ENCODE peak calls at places on chromosome 2, in seven cellular contexts. One of them, this sample, is unnamed.
A peak's percentile ranks its signal among the peaks of the same experiment; 100 is the strongest.

GRCh38 chr2:61439241-61440002 is 31.5 kb downstream of the USP34 start:
- DNase-seq in suprapubic skin: peak; percentile 43
- DNase-seq in breast epithelium: no peak
- DNase-seq in sigmoid colon: no peak
- DNase-seq in K562: no peak
- DNase-seq in HL-60: no peak
- DNase-seq in prostate gland: no peak
- DNase-seq in this sample: no peak

GRCh38 chr2:226126104-226126503 is 673.5 kb downstream of the IRS1 start:
- DNase-seq in suprapubic skin: no peak
- DNase-seq in breast epithelium: no peak
- DNase-seq in sigmoid colon: no peak
- DNase-seq in K562: no peak
- DNase-seq in HL-60: no peak
- DNase-seq in prostate gland: no peak
- DNase-seq in this sample: no peak

GRCh38 chr2:240956161-240956934 is 42.1 kb upstream of the SNED1 start:
- DNase-seq in suprapubic skin: peak; percentile 59
- DNase-seq in breast epithelium: peak; percentile 33
- DNase-seq in sigmoid colon: peak; percentile 48
- DNase-seq in K562: no peak
- DNase-seq in HL-60: no peak
- DNase-seq in prostate gland: no peak
- DNase-seq in this sample: no peak

GRCh38 chr2:44741507-44741906 is 200.0 kb upstream of the SIX3 start:
- DNase-seq in suprapubic skin: no peak
- DNase-seq in breast epithelium: no peak
- DNase-seq in sigmoid colon: no peak
- DNase-seq in K562: no peak
- DNase-seq in HL-60: no peak
- DNase-seq in prostate gland: no peak
- DNase-seq in this sample: no peak

GRCh38 chr2:75003276-75003675 is 44.8 kb downstream of the POLE4 start:
- DNase-seq in suprapubic skin: no peak
- DNase-seq in breast epithelium: no peak
- DNase-seq in sigmoid colon: no peak
- DNase-seq in K562: no peak
- DNase-seq in HL-60: no peak
- DNase-seq in prostate gland: no peak
- DNase-seq in this sample: no peak

GRCh38 chr2:43192939-43193651 is 33.3 kb downstream of the ZFP36L2 start:
- DNase-seq in suprapubic skin: no peak
- DNase-seq in breast epithelium: no peak
- DNase-seq in sigmoid colon: no peak
- DNase-seq in K562: no peak
- DNase-seq in HL-60: no peak
- DNase-seq in prostate gland: no peak
- DNase-seq in this sample: no peak

GRCh38 chr2:240349133-240350005 is 86.1 kb upstream of the GPC1 start:
- DNase-seq in suprapubic skin: no peak
- DNase-seq in breast epithelium: no peak
- DNase-seq in sigmoid colon: peak; percentile 52
- DNase-seq in K562: no peak
- DNase-seq in HL-60: no peak
- DNase-seq in prostate gland: no peak
- DNase-seq in this sample: no peak

GRCh38 chr2:225496548-225496947 is 97.0 kb downstream of the NYAP2 start:
- DNase-seq in suprapubic skin: no peak
- DNase-seq in breast epithelium: no peak
- DNase-seq in sigmoid colon: no peak
- DNase-seq in K562: no peak
- DNase-seq in HL-60: no peak
- DNase-seq in prostate gland: no peak
- DNase-seq in this sample: no peak

GRCh38 chr2:235085476-235085875 is 133.7 kb downstream of the SH3BP4 start:
- DNase-seq in suprapubic skin: no peak
- DNase-seq in breast epithelium: no peak
- DNase-seq in sigmoid colon: no peak
- DNase-seq in K562: no peak
- DNase-seq in HL-60: no peak
- DNase-seq in prostate gland: no peak
- DNase-seq in this sample: no peak

GRCh38 chr2:235086481-235087184 is 134.8 kb downstream of the SH3BP4 start:
- DNase-seq in suprapubic skin: no peak
- DNase-seq in breast epithelium: no peak
- DNase-seq in sigmoid colon: no peak
- DNase-seq in K562: no peak
- DNase-seq in HL-60: no peak
- DNase-seq in prostate gland: peak; percentile 10
- DNase-seq in this sample: no peak

GRCh38 chr2:235091421-235091820 is 139.6 kb downstream of the SH3BP4 start:
- DNase-seq in suprapubic skin: no peak
- DNase-seq in breast epithelium: no peak
- DNase-seq in sigmoid colon: no peak
- DNase-seq in K562: no peak
- DNase-seq in HL-60: no peak
- DNase-seq in prostate gland: no peak
- DNase-seq in this sample: no peak

GRCh38 chr2:235088608-235089020 is 136.8 kb downstream of the SH3BP4 start:
- DNase-seq in suprapubic skin: no peak
- DNase-seq in breast epithelium: no peak
- DNase-seq in sigmoid colon: no peak
- DNase-seq in K562: no peak
- DNase-seq in HL-60: no peak
- DNase-seq in prostate gland: no peak
- DNase-seq in this sample: no peak

GRCh38 chr2:235087812-235088607 is 136.2 kb downstream of the SH3BP4 start:
- DNase-seq in suprapubic skin: no peak
- DNase-seq in breast epithelium: no peak
- DNase-seq in sigmoid colon: peak; percentile 79
- DNase-seq in K562: no peak
- DNase-seq in HL-60: no peak
- DNase-seq in prostate gland: no peak
- DNase-seq in this sample: no peak
- TF ChIP-seq POLR2AphosphoS5 in suprapubic skin: no peak
- TF ChIP-seq POLR2AphosphoS5 in breast epithelium: no peak
- TF ChIP-seq POLR2AphosphoS5 in sigmoid colon: no peak
- TF ChIP-seq POLR2AphosphoS5 in K562: no peak
- TF ChIP-seq POLR2AphosphoS5 in HL-60: no peak
- TF ChIP-seq POLR2AphosphoS5 in prostate gland: no peak
- TF ChIP-seq POLR2AphosphoS5 in this sample: no peak

GRCh38 chr2:98128556-98129109 is 41.7 kb downstream of the VWA3B start:
- DNase-seq in suprapubic skin: no peak
- DNase-seq in breast epithelium: no peak
- DNase-seq in sigmoid colon: no peak
- DNase-seq in K562: no peak
- DNase-seq in HL-60: no peak
- DNase-seq in prostate gland: no peak
- DNase-seq in this sample: no peak
- TF ChIP-seq POLR2AphosphoS5 in suprapubic skin: no peak
- TF ChIP-seq POLR2AphosphoS5 in breast epithelium: no peak
- TF ChIP-seq POLR2AphosphoS5 in sigmoid colon: no peak
- TF ChIP-seq POLR2AphosphoS5 in K562: no peak
- TF ChIP-seq POLR2AphosphoS5 in HL-60: no peak
- TF ChIP-seq POLR2AphosphoS5 in prostate gland: no peak
- TF ChIP-seq POLR2AphosphoS5 in this sample: no peak

GRCh38 chr2:36379710-36380448 is 24.3 kb downstream of the CRIM1 start:
- DNase-seq in suprapubic skin: no peak
- DNase-seq in breast epithelium: no peak
- DNase-seq in sigmoid colon: no peak
- DNase-seq in K562: no peak
- DNase-seq in HL-60: no peak
- DNase-seq in prostate gland: no peak
- DNase-seq in this sample: no peak

GRCh38 chr2:36376992-36377738 is 21.6 kb downstream of the CRIM1 start:
- DNase-seq in suprapubic skin: no peak
- DNase-seq in breast epithelium: peak; percentile 62
- DNase-seq in sigmoid colon: no peak
- DNase-seq in K562: no peak
- DNase-seq in HL-60: no peak
- DNase-seq in prostate gland: no peak
- DNase-seq in this sample: no peak

GRCh38 chr2:36373149-36373880 is 17.7 kb downstream of the CRIM1 start:
- DNase-seq in suprapubic skin: no peak
- DNase-seq in breast epithelium: no peak
- DNase-seq in sigmoid colon: no peak
- DNase-seq in K562: no peak
- DNase-seq in HL-60: no peak
- DNase-seq in prostate gland: peak; percentile 60
- DNase-seq in this sample: no peak

GRCh38 chr2:36374586-36374985 is 19.0 kb downstream of the CRIM1 start:
- DNase-seq in suprapubic skin: no peak
- DNase-seq in breast epithelium: no peak
- DNase-seq in sigmoid colon: no peak
- DNase-seq in K562: no peak
- DNase-seq in HL-60: no peak
- DNase-seq in prostate gland: no peak
- DNase-seq in this sample: no peak

DNA sequence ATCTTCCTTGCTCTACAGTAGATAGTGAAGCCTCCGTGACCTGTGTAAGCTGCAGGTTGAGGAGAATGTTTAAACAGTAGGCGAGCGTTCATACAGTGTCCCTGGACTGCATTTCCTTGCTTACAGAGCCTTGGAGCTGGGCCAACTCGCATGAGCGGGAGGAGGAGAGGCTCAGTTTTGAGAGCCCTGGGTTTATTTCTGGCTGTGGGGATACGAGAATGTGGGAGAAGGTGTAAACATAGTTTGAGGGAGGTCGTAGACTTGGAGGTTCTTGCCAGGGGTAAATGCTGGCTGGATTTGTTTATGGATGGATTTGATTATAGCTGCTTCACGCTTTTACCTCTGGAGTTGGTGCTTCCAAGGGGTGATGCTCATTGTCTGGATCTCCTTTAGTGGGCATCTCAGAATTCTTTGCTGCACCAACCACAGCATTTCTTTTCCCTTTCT is 20.8 kb downstream of the CRIM1 start:
- DNase-seq in suprapubic skin: no peak
- DNase-seq in breast epithelium: peak; percentile 64
- DNase-seq in sigmoid colon: peak; percentile 92
- DNase-seq in K562: peak; percentile 10
- DNase-seq in HL-60: no peak
- DNase-seq in prostate gland: peak; percentile 76
- DNase-seq in this sample: no peak
- TF ChIP-seq POLR2AphosphoS5 in suprapubic skin: no peak
- TF ChIP-seq POLR2AphosphoS5 in breast epithelium: no peak
- TF ChIP-seq POLR2AphosphoS5 in sigmoid colon: peak; percentile 27
- TF ChIP-seq POLR2AphosphoS5 in K562: no peak
- TF ChIP-seq POLR2AphosphoS5 in HL-60: no peak
- TF ChIP-seq POLR2AphosphoS5 in prostate gland: peak; percentile 25
- TF ChIP-seq POLR2AphosphoS5 in this sample: no peak

DNA sequence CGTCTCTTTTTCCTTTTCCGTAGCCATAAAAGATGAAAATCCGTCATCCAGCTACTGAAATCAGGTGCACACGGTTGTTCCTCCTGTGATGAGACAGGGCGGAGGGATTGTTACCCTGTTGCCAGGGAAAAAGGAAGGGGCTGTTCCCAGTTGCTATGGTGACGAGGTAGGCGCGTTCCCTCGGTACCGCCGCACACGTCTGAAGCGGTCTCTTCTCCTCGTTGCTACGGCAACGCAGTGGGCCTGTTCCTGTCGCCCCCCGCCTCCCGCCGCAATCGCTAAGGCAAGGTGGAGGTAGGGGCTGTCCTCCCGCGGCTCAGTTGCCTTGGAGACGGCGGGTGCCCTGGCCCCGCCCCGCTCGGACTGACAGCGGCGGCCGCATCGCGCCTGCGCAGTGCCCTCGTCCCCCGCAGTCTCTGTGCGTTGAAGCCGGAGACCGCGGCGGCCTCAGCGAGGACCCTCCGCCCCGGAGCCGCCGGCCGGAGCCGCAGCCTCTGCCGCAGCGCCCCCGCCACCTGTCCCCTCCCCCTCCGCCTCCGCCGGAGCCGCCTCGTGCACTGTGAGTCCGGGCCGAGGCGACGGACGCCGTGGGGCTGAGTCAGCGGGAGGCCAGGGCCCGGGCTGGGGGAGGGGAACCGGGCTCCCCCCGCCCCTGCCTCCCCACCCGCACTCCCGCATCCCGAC is at the start of gene MAPRE3:
- DNase-seq in suprapubic skin: peak; percentile 81
- DNase-seq in breast epithelium: peak; percentile 69
- DNase-seq in sigmoid colon: peak; percentile 88
- DNase-seq in K562: peak; percentile 93
- DNase-seq in HL-60: peak; percentile 61
- DNase-seq in prostate gland: peak; percentile 79
- DNase-seq in this sample: peak; percentile 91
- TF ChIP-seq POLR2AphosphoS5 in suprapubic skin: no peak
- TF ChIP-seq POLR2AphosphoS5 in breast epithelium: peak; percentile 63
- TF ChIP-seq POLR2AphosphoS5 in sigmoid colon: peak; percentile 57
- TF ChIP-seq POLR2AphosphoS5 in K562: no peak
- TF ChIP-seq POLR2AphosphoS5 in HL-60: no peak
- TF ChIP-seq POLR2AphosphoS5 in prostate gland: peak; percentile 52
- TF ChIP-seq POLR2AphosphoS5 in this sample: no peak

DNA sequence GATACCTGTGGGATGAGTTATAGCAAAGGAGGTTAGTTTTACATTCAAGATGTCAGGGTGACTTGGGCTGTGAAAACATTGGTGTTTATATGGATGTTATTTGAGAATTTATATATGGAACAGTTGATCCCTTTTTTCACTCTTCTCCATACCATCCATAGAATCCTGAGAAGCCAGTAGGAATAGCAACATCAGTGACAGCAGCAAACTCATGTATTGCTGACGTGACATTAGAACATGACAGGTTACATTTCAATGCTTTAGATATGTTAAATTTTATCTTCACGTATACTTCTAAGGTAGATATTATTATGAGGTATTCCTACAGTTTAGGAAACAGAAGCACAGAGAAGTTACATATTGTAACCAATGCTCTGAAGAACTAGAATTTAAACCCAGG is 745.2 kb upstream of the GCFC2 start:
- DNase-seq in suprapubic skin: no peak
- DNase-seq in breast epithelium: no peak
- DNase-seq in sigmoid colon: no peak
- DNase-seq in K562: no peak
- DNase-seq in HL-60: no peak
- DNase-seq in prostate gland: no peak
- DNase-seq in this sample: no peak
- TF ChIP-seq POLR2AphosphoS5 in suprapubic skin: no peak
- TF ChIP-seq POLR2AphosphoS5 in breast epithelium: no peak
- TF ChIP-seq POLR2AphosphoS5 in sigmoid colon: no peak
- TF ChIP-seq POLR2AphosphoS5 in K562: no peak
- TF ChIP-seq POLR2AphosphoS5 in HL-60: no peak
- TF ChIP-seq POLR2AphosphoS5 in prostate gland: no peak
- TF ChIP-seq POLR2AphosphoS5 in this sample: no peak

GRCh38 chr2:23745726-23746105 is 181.2 kb downstream of the ATAD2B start:
- DNase-seq in suprapubic skin: no peak
- DNase-seq in breast epithelium: peak; percentile 46
- DNase-seq in sigmoid colon: peak; percentile 72
- DNase-seq in K562: no peak
- DNase-seq in HL-60: no peak
- DNase-seq in prostate gland: peak; percentile 53
- DNase-seq in this sample: no peak
- TF ChIP-seq POLR2AphosphoS5 in suprapubic skin: peak; percentile 86
- TF ChIP-seq POLR2AphosphoS5 in breast epithelium: peak; percentile 91
- TF ChIP-seq POLR2AphosphoS5 in sigmoid colon: peak; percentile 78
- TF ChIP-seq POLR2AphosphoS5 in K562: no peak
- TF ChIP-seq POLR2AphosphoS5 in HL-60: no peak
- TF ChIP-seq POLR2AphosphoS5 in prostate gland: peak; percentile 89
- TF ChIP-seq POLR2AphosphoS5 in this sample: no peak

This sample was measured in GM12891.